ENCODE peak calls at places on chromosomes 1 and 21, in four cellular contexts. Z is substantia nigra, K is RPMI7951, V is SJSA1. D is an unnamed sample.

GRCh38 chr21:33975548-33976081 is 60.0 kb upstream of the ATP5PO start:
- DNase-seq in Z (no peak), K (peak; percentile 67), V (peak; percentile 63), D (peak; percentile 75)

GRCh38 chr1:66562561-66562960 is 28.6 kb downstream of the SGIP1 start:
- DNase-seq in Z (no peak), K (peak; percentile 18), V (peak; percentile 72), D (no peak)

GRCh38 chr1:109170051-109170775 is 43.5 kb upstream of the SARS1 start:
- DNase-seq in Z (no peak), K (no peak), V (no peak), D (peak; percentile 49)

GRCh38 chr1:36321119-36321951 is 2.1 kb downstream of the EVA1B start:
- DNase-seq in Z (no peak), K (no peak), V (peak; percentile 90), D (no peak)

GRCh38 chr1:228372183-228373003 is 34.2 kb downstream of the TRIM11 start:
- DNase-seq in Z (no peak), K (no peak), V (no peak), D (no peak)

GRCh38 chr21:26167593-26167992 is 3.0 kb downstream of the APP start:
- DNase-seq in Z (no peak), K (no peak), V (no peak), D (no peak)

GRCh38 chr1:233005703-233006102 is 55.3 kb downstream of the NTPCR start:
- DNase-seq in Z (no peak), K (peak; percentile 90), V (peak; percentile 58), D (peak; percentile 66)

GRCh38 chr21:35840197-35840799 is 220.0 kb downstream of the SETD4 start:
- DNase-seq in Z (no peak), K (peak; percentile 70), V (peak; percentile 47), D (peak; percentile 76)

GRCh38 chr1:83131692-83131955 is 867.3 kb downstream of the TTLL7 start:
- DNase-seq in Z (no peak), K (no peak), V (no peak), D (no peak)

GRCh38 chr1:110964400-110964903 is 730 bp upstream of the LRIF1 start:
- DNase-seq in Z (no peak), K (no peak), V (no peak), D (no peak)

GRCh38 chr1:215665212-215665611 is 98.1 kb downstream of the KCTD3 start:
- DNase-seq in Z (no peak), K (peak; percentile 24), V (peak; percentile 33), D (peak; percentile 78)

GRCh38 chr1:178126790-178127189 is 32.9 kb downstream of the RASAL2 start:
- DNase-seq in Z (no peak), K (peak; percentile 79), V (peak; percentile 74), D (peak; percentile 87)

GRCh38 chr1:240935921-240936320 is 324.0 kb upstream of the GREM2 start:
- DNase-seq in Z (no peak), K (no peak), V (no peak), D (no peak)

GRCh38 chr1:225374996-225375395 is 52.8 kb downstream of the LBR start:
- DNase-seq in Z (no peak), K (no peak), V (no peak), D (no peak)

GRCh38 chr1:65193129-65193528 is 45.1 kb downstream of the AK4 start:
- DNase-seq in Z (no peak), K (no peak), V (no peak), D (no peak)

GRCh38 chr1:222243902-222244301 is 304.0 kb downstream of the HHIPL2 start:
- DNase-seq in Z (no peak), K (no peak), V (no peak), D (peak; percentile 63)

GRCh38 chr1:234726359-234726836 is 116.4 kb upstream of the IRF2BP2 start:
- DNase-seq in Z (no peak), K (no peak), V (no peak), D (no peak)

GRCh38 chr1:109884242-109884891 is 26.3 kb upstream of the CSF1 start:
- DNase-seq in Z (no peak), K (no peak), V (no peak), D (no peak)

GRCh38 chr1:68119445-68119844 is 69.0 kb upstream of the DIRAS3 start:
- DNase-seq in Z (no peak), K (no peak), V (no peak), D (no peak)

GRCh38 chr1:119720866-119721440 is 9.2 kb downstream of the PHGDH start:
- DNase-seq in Z (no peak), K (no peak), V (no peak), D (no peak)

GRCh38 chr1:205667909-205668643 is 12.2 kb downstream of the SLC45A3 start:
- DNase-seq in Z (peak; percentile 49), K (peak; percentile 18), V (no peak), D (no peak)

GRCh38 chr1:114558548-114558947 is 22.9 kb downstream of the BCAS2 start:
- DNase-seq in Z (no peak), K (peak; percentile 18), V (no peak), D (no peak)

GRCh38 chr1:187038789-187039188 is 210.0 kb downstream of the PLA2G4A start:
- DNase-seq in Z (no peak), K (peak; percentile 23), V (no peak), D (peak; percentile 27)

GRCh38 chr1:21673277-21673780 is 4.2 kb upstream of the RAP1GAP start:
- DNase-seq in Z (no peak), K (peak; percentile 73), V (no peak), D (peak; percentile 73)

GRCh38 chr1:15579683-15580047 is 5.2 kb downstream of the AGMAT start:
- DNase-seq in Z (no peak), K (no peak), V (no peak), D (no peak)

D was measured in Daoy.